ENCODE peak calls at places on chromosome 1, in eight cellular contexts. A is Peyer's patch, D is upper lobe of left lung, Y is suprapubic skin, Q is tibial nerve, C is heart left ventricle, S is ovary, F is IMR-90. N is an unnamed sample.

GRCh38 chr1:165143437-165144065 is 213.0 kb downstream of the LMX1A start:
- DNase-seq in S (no peak), Q (no peak), A (no peak), C (no peak), Y (no peak), D (no peak), F (no peak), N (no peak)

GRCh38 chr1:169099561-169099960 is 6.9 kb upstream of the ATP1B1 start:
- DNase-seq in D (no peak), F (no peak), C (no peak), Y (no peak), Q (no peak), S (no peak), A (no peak), N (no peak)

GRCh38 chr1:75396745-75397144 is 214.2 kb downstream of the SLC44A5 start:
- DNase-seq in C (no peak), D (no peak), A (no peak), Y (no peak), Q (no peak), F (no peak), S (no peak), N (no peak)

GRCh38 chr1:1358433-1359201 is at the start of gene MXRA8:
- DNase-seq in S (peak; percentile 91), Q (peak; percentile 82), A (no peak), Y (no peak), F (peak; percentile 82), C (peak; percentile 83), D (peak; percentile 89), N (no peak)

GRCh38 chr1:212630159-212630900 is 21.8 kb downstream of the ATF3 start:
- DNase-seq in A (peak; percentile 57), Q (peak; percentile 68), Y (peak; percentile 76), D (peak; percentile 31), F (no peak), C (peak; percentile 67), S (no peak), N (peak; percentile 92)

GRCh38 chr1:41351262-41352151 is 9.7 kb upstream of the FOXO6 start:
- DNase-seq in C (peak; percentile 6), Q (no peak), S (no peak), F (no peak), Y (peak; percentile 9), A (no peak), D (no peak), N (no peak)

GRCh38 chr1:17550684-17551584 is 11.4 kb downstream of the ARHGEF10L start:
- DNase-seq in Y (no peak), F (peak; percentile 39), C (no peak), A (no peak), D (no peak), S (no peak), Q (no peak), N (no peak)

GRCh38 chr1:176785810-176786209 is 322.8 kb downstream of the PAPPA2 start:
- DNase-seq in D (no peak), Y (no peak), C (no peak), S (no peak), Q (no peak), A (no peak), F (no peak), N (no peak)

GRCh38 chr1:58721247-58721820 is 21.5 kb upstream of the MYSM1 start:
- DNase-seq in Q (no peak), Y (no peak), A (no peak), D (no peak), F (no peak), S (no peak), C (no peak), N (no peak)

GRCh38 chr1:55468438-55468837 is 253.3 kb upstream of the USP24 start:
- DNase-seq in D (no peak), Q (no peak), Y (no peak), S (no peak), F (peak; percentile 18), A (no peak), C (no peak), N (no peak)

GRCh38 chr1:87451229-87451900 is 122.7 kb downstream of the LMO4 start:
- DNase-seq in Q (no peak), F (peak; percentile 71), D (no peak), S (no peak), C (no peak), A (no peak), Y (no peak), N (no peak)

GRCh38 chr1:151458936-151459330 is 361 bp downstream of the POGZ start:
- DNase-seq in Y (peak; percentile 78), D (peak; percentile 87), A (peak; percentile 57), F (peak; percentile 63), Q (peak; percentile 43), C (peak; percentile 80), S (peak; percentile 68), N (peak; percentile 43)
- TF ChIP-seq POLR2A in Y (no peak), D (no peak), A (no peak), F (peak; percentile 71), Q (no peak), C (no peak), S (no peak), N (no peak)

GRCh38 chr1:154857022-154857421 is 13.1 kb downstream of the KCNN3 start:
- DNase-seq in S (no peak), Q (no peak), F (no peak), Y (no peak), A (no peak), D (no peak), C (no peak), N (no peak)
- TF ChIP-seq CTCF in S (no peak), Q (no peak), F (no peak), Y (no peak), A (no peak), D (no peak), C (no peak), N (no peak)

DNA sequence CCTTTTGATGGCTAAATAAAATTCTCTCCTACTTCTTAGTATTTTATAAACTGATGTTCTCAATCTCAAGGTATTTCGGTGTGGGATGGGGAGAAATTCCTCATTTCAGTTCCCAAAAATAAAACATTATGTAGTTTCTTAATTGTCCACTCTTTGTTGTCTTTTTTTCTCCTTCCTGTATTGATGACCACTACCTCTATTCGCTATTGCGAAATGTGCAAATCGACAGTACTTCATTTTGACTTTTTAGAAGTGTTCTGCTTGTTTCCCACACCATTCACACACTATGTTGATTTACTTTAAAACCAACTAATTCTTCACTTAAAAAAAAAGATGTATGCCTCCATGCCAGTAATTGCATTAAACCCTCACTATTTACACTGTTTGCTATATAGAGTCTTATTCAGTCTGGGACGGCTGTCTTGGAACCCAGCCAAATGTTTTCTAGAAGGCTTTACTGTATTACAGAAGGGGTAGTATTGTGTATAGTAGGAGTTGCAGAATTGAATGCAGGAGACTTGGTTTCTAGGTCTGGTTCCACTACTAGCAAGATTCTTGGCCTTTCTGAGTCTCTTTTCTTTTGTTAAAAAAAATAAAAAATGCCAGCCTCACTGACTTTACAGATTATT is 5.6 kb downstream of the RNF2 start:
- DNase-seq in D (no peak), Y (no peak), S (no peak), A (no peak), Q (no peak), C (no peak), F (no peak), N (no peak)
- H3K4me3 ChIP-seq in D (no peak overlapping the region), Y (no peak overlapping the region), S (no peak overlapping the region), A (no peak overlapping the region), Q (no peak overlapping the region), C (no peak overlapping the region), F (no peak overlapping the region), N (no peak overlapping the region)

GRCh38 chr1:203463469-203464062 is 12.0 kb upstream of the PRELP start:
- DNase-seq in A (no peak), C (no peak), D (no peak), S (peak; percentile 64), Y (no peak), F (peak; percentile 28), Q (no peak), N (peak; percentile 85)
- TF ChIP-seq POLR2A in A (no peak), C (no peak), D (no peak), S (no peak), Y (peak; percentile 24), F (no peak), Q (no peak), N (no peak)

DNA sequence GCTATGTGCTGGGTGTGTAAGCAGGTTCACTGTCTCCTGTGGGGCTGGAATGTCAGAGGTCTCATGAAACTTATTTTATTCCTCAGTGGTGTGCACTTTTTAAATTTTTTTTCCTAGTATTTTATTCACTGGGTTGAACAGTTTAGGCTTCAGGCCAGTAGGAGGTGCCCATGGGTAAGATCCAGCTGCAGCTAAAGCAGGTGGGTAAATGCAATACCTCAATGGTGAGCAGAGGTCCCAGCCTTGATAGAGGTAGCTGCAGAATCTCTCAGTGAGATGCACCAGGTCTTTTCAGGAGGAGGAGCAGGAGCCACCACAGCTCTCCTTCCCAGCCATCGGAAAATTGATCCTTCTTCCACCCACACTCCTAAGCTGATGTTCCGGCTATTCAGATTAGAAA is 12.6 kb upstream of the OR6N2 start:
- DNase-seq in C (no peak), F (no peak), Y (no peak), Q (no peak), D (no peak), S (no peak), A (no peak), N (no peak)
- TF ChIP-seq CTCF in C (no peak), F (peak; percentile 22), Y (no peak), Q (no peak), D (peak; percentile 20), S (no peak), A (peak; percentile 10), N (no peak)

N was measured in lower leg skin.